ENCODE peak calls at places on chromosomes 6 and 20, in seven cellular contexts. I, K, P, W, V, C and U are unnamed samples.
A peak's percentile ranks its signal among the peaks of the same experiment; 100 is the strongest.

GRCh38 chr6:151240036-151240685 is 394 bp downstream of the AKAP12 start:
- DNase-seq in I (peak; percentile 69), K (no peak), P (peak; percentile 67), W (peak; percentile 94), V (no peak), C (no peak), U (no peak)

GRCh38 chr20:19973920-19974620 is 43.1 kb upstream of the NAA20 start:
- DNase-seq in I (peak; percentile 74), K (no peak), P (no peak), W (peak; percentile 88), V (no peak), C (no peak), U (no peak)

GRCh38 chr6:107957165-107957908 is 671 bp downstream of the SEC63 start:
- DNase-seq in I (peak; percentile 66), K (peak; percentile 84), P (peak; percentile 37), W (peak; percentile 85), V (no peak), C (no peak), U (no peak)

GRCh38 chr6:110357298-110357695 is 852 bp downstream of the METTL24 start:
- DNase-seq in I (no peak), K (no peak), P (no peak), W (no peak), V (no peak), C (no peak), U (no peak)

GRCh38 chr20:21520702-21521595 is 7.1 kb upstream of the NKX2-2 start:
- DNase-seq in I (no peak), K (no peak), P (no peak), W (peak; percentile 42), V (no peak), C (no peak), U (no peak)

GRCh38 chr6:52284131-52284459 is 447 bp downstream of the MCM3 start:
- DNase-seq in I (peak; percentile 11), K (peak; percentile 71), P (peak; percentile 66), W (no peak), V (no peak), C (no peak), U (no peak)

GRCh38 chr6:57342148-57342669 is 24.8 kb downstream of the PRIM2 start:
- DNase-seq in I (no peak), K (no peak), P (no peak), W (no peak), V (no peak), C (no peak), U (no peak)

GRCh38 chr6:10742251-10742650 is 5.4 kb upstream of the TMEM14B start:
- DNase-seq in I (no peak), K (no peak), P (no peak), W (no peak), V (no peak), C (no peak), U (no peak)

GRCh38 chr6:82362868-82363267 is 749 bp upstream of the TPBG start:
- DNase-seq in I (peak; percentile 94), K (no peak), P (no peak), W (peak; percentile 96), V (no peak), C (peak; percentile 91), U (no peak)

GRCh38 chr20:59585714-59586404 is 18.5 kb upstream of the PHACTR3 start:
- DNase-seq in I (no peak), K (no peak), P (no peak), W (no peak), V (no peak), C (no peak), U (no peak)

GRCh38 chr6:128311944-128312570 is 208.3 kb downstream of the PTPRK start:
- DNase-seq in I (no peak), K (no peak), P (no peak), W (no peak), V (no peak), C (no peak), U (no peak)

GRCh38 chr20:61253640-61254511 is 1.8 kb downstream of the CDH4 start:
- DNase-seq in I (peak; percentile 51), K (no peak), P (peak; percentile 13), W (peak; percentile 53), V (no peak), C (no peak), U (no peak)

GRCh38 chr6:151675746-151676459 is 131.6 kb upstream of the ESR1 start:
- DNase-seq in I (no peak), K (peak; percentile 64), P (peak; percentile 50), W (peak; percentile 45), V (peak; percentile 67), C (no peak), U (no peak)

GRCh38 chr20:62966212-62967148 is 14.0 kb downstream of the SLC17A9 start:
- DNase-seq in I (no peak), K (no peak), P (no peak), W (no peak), V (no peak), C (no peak), U (no peak)

GRCh38 chr20:48760403-48760889 is 67.4 kb downstream of the PREX1 start:
- DNase-seq in I (peak; percentile 56), K (peak; percentile 77), P (no peak), W (peak; percentile 48), V (no peak), C (no peak), U (no peak)

GRCh38 chr6:168192195-168192900 is 113.3 kb upstream of the FRMD1 start:
- DNase-seq in I (no peak), K (no peak), P (no peak), W (no peak), V (no peak), C (no peak), U (no peak)

GRCh38 chr6:156925718-156926607 is 148.8 kb downstream of the ARID1B start:
- DNase-seq in I (no peak), K (no peak), P (no peak), W (peak; percentile 10), V (no peak), C (no peak), U (no peak)

GRCh38 chr6:159074120-159074684 is 29.4 kb upstream of the TAGAP start:
- DNase-seq in I (peak; percentile 11), K (peak; percentile 49), P (peak; percentile 34), W (peak; percentile 45), V (no peak), C (no peak), U (no peak)

GRCh38 chr6:56604186-56604585 is 38.5 kb downstream of the DST start:
- DNase-seq in I (no peak), K (no peak), P (no peak), W (no peak), V (no peak), C (no peak), U (no peak)

GRCh38 chr20:40331699-40332098 is 357.3 kb downstream of the MAFB start:
- DNase-seq in I (no peak), K (no peak), P (no peak), W (no peak), V (peak; percentile 53), C (no peak), U (no peak)

GRCh38 chr20:17334866-17335412 is 108.1 kb downstream of the PCSK2 start:
- DNase-seq in I (no peak), K (no peak), P (no peak), W (no peak), V (no peak), C (no peak), U (no peak)

GRCh38 chr6:41182069-41183034 is 18.6 kb downstream of the TREML2 start:
- DNase-seq in I (peak; percentile 18), K (peak; percentile 80), P (peak; percentile 54), W (peak; percentile 77), V (no peak), C (peak; percentile 14), U (peak; percentile 12)

DNA sequence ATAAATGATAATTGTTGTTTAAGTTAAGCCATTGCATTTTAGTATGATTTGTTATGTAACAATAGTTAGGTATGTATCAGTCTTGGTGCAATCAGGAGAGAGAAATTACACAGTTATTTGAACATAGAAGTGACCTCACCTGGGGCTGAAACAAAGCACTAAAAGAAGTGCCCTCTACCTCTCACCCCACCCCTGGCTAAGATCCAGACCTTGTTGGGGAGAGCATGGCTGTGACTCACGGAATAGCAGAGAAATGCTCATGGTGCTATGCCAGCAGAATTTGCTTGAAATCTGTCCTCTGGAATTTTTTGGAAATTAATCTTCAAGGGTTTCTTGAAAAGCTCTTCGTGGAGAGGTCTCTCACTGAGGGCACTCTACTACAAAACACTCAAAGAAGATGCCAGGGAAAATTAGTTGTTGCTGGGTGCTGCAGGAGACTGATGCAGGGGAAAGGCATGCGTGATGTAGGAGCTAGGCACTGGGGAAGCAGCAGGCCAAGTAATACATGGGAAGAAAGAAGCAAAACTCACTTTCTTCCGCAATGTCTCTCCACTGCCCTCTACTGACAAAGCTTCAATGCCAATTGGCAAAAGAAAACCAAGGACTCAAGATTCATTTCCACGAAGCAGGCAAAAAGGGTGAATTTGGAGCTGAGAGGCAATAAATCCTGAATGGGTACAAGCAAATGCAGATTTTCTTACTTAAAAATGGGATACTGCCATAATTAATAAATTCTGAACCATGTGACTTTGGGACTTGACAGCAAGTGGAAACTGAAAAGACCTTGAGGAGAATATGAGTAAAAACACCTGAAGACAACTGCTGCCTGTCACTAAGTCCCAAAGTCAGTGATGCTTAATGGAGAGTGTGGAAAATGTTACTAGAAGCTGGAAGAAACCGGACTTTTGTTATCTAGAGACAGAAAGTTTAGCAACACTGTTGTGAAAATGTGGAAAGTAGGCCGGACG is 136.3 kb upstream of the ZNF184 start:
- DNase-seq in I (peak; percentile 48), K (peak; percentile 51), P (peak; percentile 58), W (peak; percentile 81), V (no peak), C (no peak), U (no peak)
- TF ChIP-seq CTCF in I (peak; percentile 39), K (peak; percentile 85), P (no peak), W (peak; percentile 77), V (no peak), C (peak; percentile 73), U (peak; percentile 95)

DNA sequence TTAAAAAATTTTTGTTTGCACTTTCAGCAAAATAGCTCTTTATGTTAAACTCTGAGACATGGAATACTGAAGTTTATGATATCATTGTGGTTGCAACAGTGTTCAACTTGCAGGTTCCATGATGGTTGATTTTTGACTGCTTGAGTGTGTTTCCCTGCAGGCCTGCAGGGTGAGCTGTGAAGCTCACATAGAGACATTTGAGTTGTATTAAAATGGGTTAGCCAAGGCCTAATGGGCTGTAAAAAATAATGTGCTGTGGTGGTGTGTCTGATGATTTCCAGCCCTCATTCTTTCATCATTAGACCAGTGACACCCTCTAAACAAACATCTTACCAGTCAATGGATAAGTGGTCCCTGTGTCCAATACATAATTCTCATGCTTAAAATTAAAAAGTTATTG is 321.4 kb downstream of the FARS2 start:
- DNase-seq in I (no peak), K (no peak), P (no peak), W (peak; percentile 50), V (no peak), C (no peak), U (no peak)
- TF ChIP-seq CTCF in I (no peak), K (no peak), P (no peak), W (no peak), V (no peak), C (no peak), U (peak; percentile 18)

GRCh38 chr20:35363190-35363589 is 48.6 kb downstream of the UQCC1 start:
- DNase-seq in I (peak; percentile 89), K (no peak), P (no peak), W (no peak), V (no peak), C (no peak), U (no peak)
- TF ChIP-seq CTCF in I (no peak), K (no peak), P (no peak), W (no peak), V (no peak), C (no peak), U (no peak)

DNA sequence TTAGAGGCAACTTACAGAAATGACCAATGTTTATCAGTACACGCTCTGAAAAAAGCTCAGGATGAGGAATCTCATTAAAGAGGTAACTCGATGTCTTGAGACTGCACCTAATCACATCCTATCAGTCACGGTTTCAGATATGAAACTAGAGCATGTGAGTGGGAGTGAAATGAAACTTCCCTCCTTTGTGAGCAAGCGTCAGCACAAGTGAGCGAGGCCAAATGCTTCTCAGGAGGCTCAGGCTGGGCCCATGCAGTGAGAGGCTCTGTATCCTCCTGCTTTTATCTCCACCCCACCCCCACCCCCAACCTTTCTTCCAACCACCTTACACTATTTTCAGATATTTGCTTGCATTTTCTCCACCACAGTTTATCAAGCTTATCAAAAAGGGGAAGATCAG is 140.8 kb upstream of the RIMS1 start:
- DNase-seq in I (no peak), K (no peak), P (no peak), W (no peak), V (no peak), C (no peak), U (no peak)
- TF ChIP-seq CTCF in I (no peak), K (no peak), P (no peak), W (no peak), V (no peak), C (no peak), U (no peak)